ENCODE peak calls at places on chromosomes 4 and X, in nine cellular contexts. V is gastrocnemius medialis, D is lower leg skin, E is thoracic aorta, Q is neural crest cell, L is Peyer's patch, X is lower lobe of right lung, B is OCI-LY7, M is endothelial cell of umbilical vein. P is an unnamed sample.

GRCh38 chrX:66632986-66633385 is 5.9 kb downstream of the EDA2R start:
- DNase-seq in V (no peak), D (no peak), E (no peak), Q (no peak), L (no peak), X (no peak), B (no peak), M (no peak), P (no peak)

GRCh38 chr4:166309286-166309685 is 436.2 kb downstream of the TLL1 start:
- DNase-seq in V (no peak), D (no peak), E (no peak), Q (no peak), L (no peak), X (no peak), B (no peak), M (no peak), P (no peak)

GRCh38 chr4:152598454-152598853 is 62.6 kb upstream of the FBXW7 start:
- DNase-seq in V (no peak), D (no peak), E (no peak), Q (no peak), L (no peak), X (no peak), B (no peak), M (no peak), P (no peak)

GRCh38 chrX:148695362-148695761 is 194.9 kb downstream of the AFF2 start:
- DNase-seq in V (no peak), D (no peak), E (no peak), Q (no peak), L (no peak), X (no peak), B (no peak), M (no peak), P (no peak)

GRCh38 chrX:144006811-144007210 is 122.9 kb downstream of the UBE2NL start:
- DNase-seq in V (no peak), D (no peak), E (no peak), Q (no peak), L (no peak), X (no peak), B (no peak), M (no peak), P (no peak)

GRCh38 chr4:14844059-14844458 is 158.2 kb upstream of the CPEB2 start:
- DNase-seq in V (no peak), D (no peak), E (no peak), Q (no peak), L (no peak), X (no peak), B (no peak), M (no peak), P (no peak)

GRCh38 chr4:183751081-183751480 is 92.0 kb downstream of the TRAPPC11 start:
- DNase-seq in V (no peak), D (no peak), E (no peak), Q (no peak), L (no peak), X (no peak), B (no peak), M (no peak), P (no peak)

GRCh38 chrX:72349190-72349589 is 43.5 kb upstream of the CITED1 start:
- DNase-seq in V (no peak), D (no peak), E (no peak), Q (no peak), L (no peak), X (no peak), B (no peak), M (no peak), P (no peak)

GRCh38 chr4:38930199-38930598 is 62.6 kb downstream of the FAM114A1 start:
- DNase-seq in V (no peak), D (no peak), E (no peak), Q (no peak), L (no peak), X (no peak), B (no peak), M (no peak), P (no peak)

GRCh38 chr4:8871417-8872401 is at the start of gene HMX1:
- DNase-seq in V (no peak), D (no peak), E (no peak), Q (peak; percentile 63), L (no peak), X (no peak), B (no peak), M (no peak), P (no peak)

GRCh38 chr4:156694413-156694812 is 277.2 kb downstream of the PDGFC start:
- DNase-seq in V (no peak), D (no peak), E (no peak), Q (no peak), L (no peak), X (no peak), B (no peak), M (no peak), P (no peak)
- TF ChIP-seq CTCF in V (no peak), D (no peak), E (no peak), Q (no peak), L (no peak), X (no peak), B (no peak), M (no peak), P (no peak)

GRCh38 chr4:41644288-41644914 is 104.1 kb downstream of the PHOX2B start:
- DNase-seq in V (peak; percentile 43), D (peak; percentile 58), E (no peak), Q (peak; percentile 92), L (peak; percentile 79), X (peak; percentile 78), B (no peak), M (peak; percentile 52), P (no peak)
- TF ChIP-seq CTCF in V (peak; percentile 88), D (no peak), E (peak; percentile 88), Q (peak; percentile 99), L (peak; percentile 75), X (peak; percentile 90), B (peak; percentile 31), M (peak; percentile 88), P (no peak)

GRCh38 chr4:172865103-172865502 is 303.5 kb upstream of the GALNT7 start:
- DNase-seq in V (no peak), D (no peak), E (no peak), Q (no peak), L (no peak), X (no peak), B (no peak), M (no peak), P (no peak)

GRCh38 chr4:172868271-172868670 is 300.3 kb upstream of the GALNT7 start:
- DNase-seq in V (no peak), D (no peak), E (no peak), Q (no peak), L (no peak), X (no peak), B (no peak), M (no peak), P (no peak)

GRCh38 chr4:172869621-172870268 is 298.9 kb upstream of the GALNT7 start:
- DNase-seq in V (no peak), D (no peak), E (no peak), Q (no peak), L (no peak), X (no peak), B (no peak), M (no peak), P (no peak)

GRCh38 chr4:172866421-172866820 is 302.2 kb upstream of the GALNT7 start:
- DNase-seq in V (no peak), D (no peak), E (no peak), Q (no peak), L (no peak), X (no peak), B (no peak), M (no peak), P (no peak)

GRCh38 chr4:172865531-172866127 is 303.0 kb upstream of the GALNT7 start:
- DNase-seq in V (no peak), D (no peak), E (no peak), Q (no peak), L (no peak), X (no peak), B (no peak), M (no peak), P (no peak)
- TF ChIP-seq CTCF in V (no peak), D (no peak), E (no peak), Q (no peak), L (no peak), X (no peak), B (no peak), M (no peak), P (no peak)

GRCh38 chrX:15834051-15834450 is 20.6 kb downstream of the AP1S2 start:
- DNase-seq in V (no peak), D (no peak), E (no peak), Q (no peak), L (no peak), X (no peak), B (no peak), M (no peak), P (no peak)

GRCh38 chrX:15834827-15835595 is 19.6 kb downstream of the AP1S2 start:
- DNase-seq in V (no peak), D (no peak), E (no peak), Q (no peak), L (no peak), X (no peak), B (no peak), M (no peak), P (no peak)

GRCh38 chrX:15843960-15844359 is 10.7 kb downstream of the AP1S2 start:
- DNase-seq in V (no peak), D (no peak), E (no peak), Q (no peak), L (no peak), X (no peak), B (no peak), M (no peak), P (no peak)

DNA sequence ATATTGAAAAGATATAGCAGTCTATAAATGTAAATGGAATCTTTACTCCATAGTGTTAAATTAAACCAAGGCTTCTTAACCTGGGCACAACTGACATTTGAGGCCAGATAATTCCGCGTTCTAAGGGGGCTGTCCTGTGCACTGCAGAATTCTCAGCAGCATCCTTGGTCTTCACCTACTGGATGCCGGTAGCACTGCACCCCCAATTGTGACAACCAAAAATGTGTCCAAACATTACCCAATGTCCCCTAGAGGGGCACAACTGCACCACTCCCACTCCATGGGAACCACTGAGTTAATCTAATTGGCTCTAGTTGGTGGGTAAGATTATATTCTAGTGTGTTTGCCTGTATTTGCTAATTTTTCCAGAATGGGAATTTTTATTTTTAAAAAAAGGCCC is 16.6 kb downstream of the AP1S2 start:
- DNase-seq in V (no peak), D (no peak), E (no peak), Q (peak; percentile 14), L (no peak), X (no peak), B (peak; percentile 28), M (no peak), P (no peak)
- TF ChIP-seq CTCF in V (no peak), D (no peak), E (no peak), Q (peak; percentile 52), L (no peak), X (no peak), B (peak; percentile 49), M (no peak), P (peak; percentile 17)

P was measured in natural killer cell.